ENCODE peak calls at places on chromosomes 11 and 22, in four cellular contexts. B, N, F and J are unnamed samples.

GRCh38 chr11:108561535-108561991 is 32.0 kb downstream of the EXPH5 start:
- DNase-seq in B (no peak), N (peak; percentile 57), F (no peak), J (peak; percentile 48)

GRCh38 chr11:115298613-115299012 is 205.6 kb downstream of the CADM1 start:
- DNase-seq in B (no peak), N (no peak), F (no peak), J (no peak)

GRCh38 chr22:38756631-38757463 is 1.0 kb upstream of the SUN2 start:
- DNase-seq in B (no peak), N (no peak), F (no peak), J (no peak)

GRCh38 chr22:29710922-29711593 is 8.7 kb upstream of the CABP7 start:
- DNase-seq in B (no peak), N (no peak), F (no peak), J (no peak)

GRCh38 chr11:32255876-32256275 is 165.0 kb downstream of the RCN1 start:
- DNase-seq in B (no peak), N (no peak), F (no peak), J (no peak)

GRCh38 chr11:16936643-16937042 is 77.6 kb downstream of the PLEKHA7 start:
- DNase-seq in B (no peak), N (no peak), F (no peak), J (no peak)

GRCh38 chr11:90916706-90917105 is 693.9 kb upstream of the CHORDC1 start:
- DNase-seq in B (no peak), N (no peak), F (no peak), J (no peak)

GRCh38 chr11:61281581-61282250 is 13.4 kb downstream of the VWCE start:
- DNase-seq in B (no peak), N (peak; percentile 41), F (no peak), J (peak; percentile 59)

GRCh38 chr22:36331912-36332622 is 55.7 kb downstream of the MYH9 start:
- DNase-seq in B (no peak), N (peak; percentile 66), F (peak; percentile 57), J (peak; percentile 67)

GRCh38 chr11:65663634-65664200 is 1.0 kb upstream of the RELA start:
- DNase-seq in B (no peak), N (peak; percentile 59), F (no peak), J (peak; percentile 51)

GRCh38 chr11:126008956-126009355 is 53.7 kb downstream of the CDON start:
- DNase-seq in B (no peak), N (no peak), F (no peak), J (no peak)

GRCh38 chr11:117900720-117901440 is 24.4 kb upstream of the FXYD6 start:
- DNase-seq in B (no peak), N (no peak), F (no peak), J (no peak)

GRCh38 chr11:58861533-58861932 is 17.0 kb upstream of the GLYATL2 start:
- DNase-seq in B (no peak), N (no peak), F (no peak), J (no peak)

GRCh38 chr11:132312616-132313210 is 942.3 kb downstream of the NTM start:
- DNase-seq in B (no peak), N (peak; percentile 49), F (peak; percentile 1), J (peak; percentile 69)

GRCh38 chr22:46079861-46080821 is 70.2 kb upstream of the PPARA start:
- DNase-seq in B (no peak), N (peak; percentile 94), F (no peak), J (no peak)

GRCh38 chr11:18347471-18348125 is 25.2 kb downstream of the GTF2H1 start:
- DNase-seq in B (peak; percentile 59), N (peak; percentile 79), F (peak; percentile 72), J (peak; percentile 64)

DNA sequence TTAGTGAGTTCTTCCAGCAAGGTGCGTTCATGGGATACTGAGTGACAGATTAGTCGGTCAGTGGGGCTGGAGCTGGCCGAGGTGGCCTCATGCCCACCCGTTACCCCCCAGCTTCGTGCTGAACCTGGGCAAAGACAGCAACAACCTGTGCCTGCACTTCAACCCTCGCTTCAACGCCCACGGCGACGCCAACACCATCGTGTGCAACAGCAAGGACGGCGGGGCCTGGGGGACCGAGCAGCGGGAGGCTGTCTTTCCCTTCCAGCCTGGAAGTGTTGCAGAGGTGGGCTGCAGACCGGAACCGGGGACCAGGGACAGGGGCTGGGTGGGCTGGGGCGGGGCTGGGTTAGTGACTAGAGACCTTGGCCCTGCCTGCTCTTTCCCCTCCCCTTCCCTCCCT is 2.9 kb downstream of the LGALS1 start:
- DNase-seq in B (no peak), N (no peak), F (no peak), J (no peak)
- H3K4me3 ChIP-seq in B (peak overlapping the region; percentile 97), N (peak overlapping the region; percentile 94), F (peak overlapping the region; percentile 88), J (peak overlapping the region; percentile 34)

DNA sequence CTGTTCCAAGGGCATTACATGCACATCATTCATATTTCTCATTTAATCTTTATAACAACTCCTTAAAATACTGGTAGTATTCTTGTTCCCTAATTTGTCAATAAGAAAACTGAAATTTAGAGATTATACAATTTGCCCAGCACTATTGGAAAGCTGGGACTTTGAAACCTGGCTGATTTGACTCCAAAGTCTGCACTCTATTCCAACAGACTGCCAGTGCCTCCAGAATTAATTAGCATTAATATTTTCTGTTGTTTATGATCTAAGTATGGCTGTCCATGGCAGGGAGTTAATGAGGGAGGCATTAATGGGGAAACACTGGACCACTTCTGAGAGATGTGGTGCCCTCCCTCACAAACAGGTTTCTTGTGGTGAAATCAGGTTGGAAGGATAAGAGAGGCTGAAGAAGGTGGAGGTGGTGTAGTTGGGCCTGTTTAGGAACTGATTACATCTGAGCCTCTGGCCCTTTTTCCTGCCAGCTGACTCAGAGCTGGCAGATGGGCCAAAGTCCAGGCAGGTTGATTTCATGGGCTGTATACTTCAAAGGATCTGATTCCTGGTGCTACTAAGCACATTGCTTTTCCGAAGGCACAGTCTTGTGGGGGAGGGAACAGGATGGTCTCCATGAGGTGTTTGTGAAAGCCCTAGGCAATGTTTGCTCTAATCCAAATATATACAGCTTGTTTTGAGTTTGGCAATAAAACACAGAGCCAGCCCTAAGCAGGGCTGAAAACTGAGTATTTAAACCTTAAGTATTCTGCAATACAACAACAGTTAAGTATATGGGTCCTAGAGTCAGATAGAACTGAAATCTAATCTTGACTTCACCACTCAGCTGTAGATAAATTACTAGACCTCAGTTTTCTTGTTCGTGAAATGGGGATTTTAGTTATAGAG is 21.0 kb upstream of the RAB30 start:
- DNase-seq in B (no peak), N (peak; percentile 14), F (no peak), J (peak; percentile 5)
- H3K4me3 ChIP-seq in B (no peak overlapping the region), N (no peak overlapping the region), F (no peak overlapping the region), J (no peak overlapping the region)

GRCh38 chr22:41916745-41917358 is 2.0 kb upstream of the SHISA8 start:
- DNase-seq in B (no peak), N (no peak), F (no peak), J (no peak)

GRCh38 chr22:41920271-41920976 is 5.5 kb upstream of the SHISA8 start:
- DNase-seq in B (no peak), N (no peak), F (no peak), J (no peak)

GRCh38 chr22:41917375-41917905 is 2.6 kb upstream of the SHISA8 start:
- DNase-seq in B (no peak), N (no peak), F (no peak), J (no peak)

GRCh38 chr22:41917906-41918791 is 3.3 kb upstream of the SHISA8 start:
- DNase-seq in B (no peak), N (peak; percentile 76), F (no peak), J (peak; percentile 75)

GRCh38 chr22:41919357-41920224 is 4.7 kb upstream of the SHISA8 start:
- DNase-seq in B (no peak), N (peak; percentile 31), F (no peak), J (peak; percentile 70)
- H3K4me3 ChIP-seq in B (peak overlapping the region; percentile 49), N (peak overlapping the region; percentile 49), F (peak overlapping the region; percentile 31), J (peak overlapping the region; percentile 47)

GRCh38 chr22:32801001-32801435 is 487 bp upstream of the TIMP3 start:
- DNase-seq in B (no peak), N (no peak), F (no peak), J (peak; percentile 35)

GRCh38 chr22:32800158-32800557 is 1.3 kb upstream of the TIMP3 start:
- DNase-seq in B (no peak), N (no peak), F (no peak), J (no peak)

GRCh38 chr22:32802291-32802826 is 854 bp downstream of the TIMP3 start:
- DNase-seq in B (no peak), N (peak; percentile 30), F (no peak), J (peak; percentile 56)

GRCh38 chr22:32803020-32803758 is 1.7 kb downstream of the TIMP3 start:
- DNase-seq in B (no peak), N (peak; percentile 49), F (no peak), J (peak; percentile 52)

DNA sequence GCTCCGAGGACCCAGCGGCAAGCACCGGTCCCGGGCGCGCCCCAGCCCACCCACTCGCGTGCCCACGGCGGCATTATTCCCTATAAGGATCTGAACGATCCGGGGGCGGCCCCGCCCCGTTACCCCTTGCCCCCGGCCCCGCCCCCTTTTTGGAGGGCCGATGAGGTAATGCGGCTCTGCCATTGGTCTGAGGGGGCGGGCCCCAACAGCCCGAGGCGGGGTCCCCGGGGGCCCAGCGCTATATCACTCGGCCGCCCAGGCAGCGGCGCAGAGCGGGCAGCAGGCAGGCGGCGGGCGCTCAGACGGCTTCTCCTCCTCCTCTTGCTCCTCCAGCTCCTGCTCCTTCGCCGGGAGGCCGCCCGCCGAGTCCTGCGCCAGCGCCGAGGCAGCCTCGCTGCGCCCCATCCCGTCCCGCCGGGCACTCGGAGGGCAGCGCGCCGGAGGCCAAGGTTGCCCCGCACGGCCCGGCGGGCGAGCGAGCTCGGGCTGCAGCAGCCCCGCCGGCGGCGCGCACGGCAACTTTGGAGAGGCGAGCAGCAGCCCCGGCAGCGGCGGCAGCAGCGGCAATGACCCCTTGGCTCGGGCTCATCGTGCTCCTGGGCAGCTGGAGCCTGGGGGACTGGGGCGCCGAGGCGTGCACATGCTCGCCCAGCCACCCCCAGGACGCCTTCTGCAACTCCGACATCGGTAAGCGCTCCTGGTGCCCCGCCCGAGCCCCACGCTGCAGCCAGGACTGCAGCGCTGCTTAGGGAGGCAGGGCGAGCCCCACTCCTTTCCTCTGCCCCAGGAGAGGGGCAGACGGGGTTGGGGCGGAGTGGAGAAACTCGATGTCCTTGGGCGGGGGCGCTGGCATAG is at the start of gene TIMP3:
- DNase-seq in B (peak; percentile 73), N (peak; percentile 44), F (peak; percentile 45), J (peak; percentile 83)
- H3K4me3 ChIP-seq in B (peak within 1 kb of the TSS; percentile 97), N (peak within 1 kb of the TSS; percentile 55), F (peak within 1 kb of the TSS; percentile 95), J (peak within 1 kb of the TSS; percentile 76)

GRCh38 chr22:39989633-39990032 is 5.1 kb upstream of the FAM83F start:
- DNase-seq in B (no peak), N (no peak), F (no peak), J (no peak)
- H3K4me3 ChIP-seq in B (no peak overlapping the region), N (no peak overlapping the region), F (no peak overlapping the region), J (no peak overlapping the region)

DNA sequence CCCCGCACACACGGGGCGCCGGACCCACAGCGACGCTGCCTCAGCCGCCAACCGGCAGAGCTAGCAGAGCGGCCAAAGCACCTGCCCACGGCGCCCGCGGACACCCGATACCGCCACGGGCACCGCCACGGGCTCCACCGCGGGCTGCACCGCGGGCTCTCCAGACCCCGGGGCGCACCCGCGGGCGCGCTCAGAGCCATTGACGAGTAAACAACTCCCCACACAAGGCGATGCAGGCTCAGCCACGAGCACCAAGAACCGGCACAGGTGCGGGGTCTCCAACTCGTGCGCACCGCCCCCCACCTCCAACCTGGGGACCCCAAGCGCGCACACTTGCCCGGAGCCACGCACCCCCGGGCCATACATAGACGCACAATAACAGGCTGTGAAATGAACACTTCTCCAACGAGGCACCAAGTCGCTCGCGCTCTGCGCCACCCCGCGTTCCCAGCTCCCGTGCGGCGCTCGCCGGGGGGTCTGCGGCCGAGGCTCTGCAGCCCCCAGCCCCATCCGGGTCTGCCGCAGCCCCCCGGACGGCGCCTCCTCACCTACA is 1.9 kb downstream of the IFITM10 start:
- DNase-seq in B (no peak), N (peak; percentile 26), F (no peak), J (no peak)
- H3K4me3 ChIP-seq in B (no peak overlapping the region), N (peak overlapping the region; percentile 45), F (no peak overlapping the region), J (peak overlapping the region; percentile 40)